ENCODE peak calls at places on chromosomes 6 and 20, in eight cellular contexts. Y is stimulated activated CD8-positive, alpha-beta memory T cell treated with anti-CD3 and anti-CD28 coated beads, Interleukin-7, amount 100 ng/mL, for 4 hours; Z is left ventricle myocardium inferior; I is foreskin fibroblast; X is CD4-positive, alpha-beta memory T cell; R is fibroblast of the aortic adventitia; N is COR-L47; B is Caki2. G is an unnamed sample.

GRCh38 chr6:158850807-158851115 is 31.6 kb upstream of the EZR start:
- DNase-seq in Y (no peak), Z (no peak), I (no peak), X (no peak), R (peak; percentile 22), N (no peak), B (no peak), G (no peak)

GRCh38 chr6:32148722-32149576 is 2.8 kb downstream of the PRRT1 start:
- DNase-seq in Y (peak; percentile 35), Z (no peak), I (no peak), X (peak; percentile 58), R (no peak), N (no peak), B (no peak), G (no peak)

GRCh38 chr6:112464901-112465661 is 118.0 kb downstream of the RFPL4B start:
- DNase-seq in Y (no peak), Z (no peak), I (no peak), X (no peak), R (peak; percentile 18), N (no peak), B (no peak), G (no peak)

GRCh38 chr6:38259736-38260135 is 380.0 kb downstream of the BTBD9 start:
- DNase-seq in Y (no peak), Z (no peak), I (peak; percentile 50), X (no peak), R (peak; percentile 57), N (no peak), B (no peak), G (no peak)

GRCh38 chr6:28770732-28771131 is 153.1 kb downstream of the TRIM27 start:
- DNase-seq in Y (no peak), Z (no peak), I (no peak), X (no peak), R (no peak), N (no peak), B (no peak), G (no peak)

GRCh38 chr6:112739766-112740165 is 392.6 kb downstream of the RFPL4B start:
- DNase-seq in Y (no peak), Z (no peak), I (no peak), X (no peak), R (no peak), N (no peak), B (no peak), G (no peak)

GRCh38 chr20:62010551-62011402 is 54.9 kb downstream of the TAF4 start:
- DNase-seq in Y (peak; percentile 44), Z (peak; percentile 46), I (peak; percentile 46), X (peak; percentile 68), R (peak; percentile 65), N (peak; percentile 55), B (peak; percentile 36), G (no peak)

GRCh38 chr6:43014434-43014909 is 423 bp downstream of the KLHDC3 start:
- DNase-seq in Y (no peak), Z (no peak), I (no peak), X (no peak), R (peak; percentile 65), N (no peak), B (peak; percentile 27), G (no peak)

GRCh38 chr20:49880724-49881445 is 34.4 kb downstream of the SPATA2 start:
- DNase-seq in Y (no peak), Z (no peak), I (no peak), X (no peak), R (no peak), N (no peak), B (no peak), G (no peak)

GRCh38 chr20:19885981-19886665 is 128.1 kb downstream of the RIN2 start:
- DNase-seq in Y (no peak), Z (peak; percentile 58), I (no peak), X (no peak), R (peak; percentile 50), N (no peak), B (peak; percentile 77), G (no peak)

GRCh38 chr6:157885876-157886275 is 62.8 kb downstream of the SNX9 start:
- DNase-seq in Y (no peak), Z (no peak), I (no peak), X (no peak), R (no peak), N (no peak), B (no peak), G (no peak)

GRCh38 chr6:31125162-31125561 is 4.9 kb upstream of the CDSN start:
- DNase-seq in Y (no peak), Z (peak; percentile 44), I (no peak), X (no peak), R (peak; percentile 56), N (peak; percentile 68), B (peak; percentile 61), G (peak; percentile 69)

GRCh38 chr6:113820751-113821150 is 36.4 kb upstream of the MARCKS start:
- DNase-seq in Y (no peak), Z (no peak), I (no peak), X (no peak), R (no peak), N (no peak), B (no peak), G (no peak)

GRCh38 chr6:142696689-142697088 is 248.3 kb downstream of the HIVEP2 start:
- DNase-seq in Y (no peak), Z (no peak), I (peak; percentile 12), X (no peak), R (no peak), N (no peak), B (no peak), G (peak; percentile 20)

GRCh38 chr6:51266569-51266968 is 447.9 kb downstream of the TFAP2B start:
- DNase-seq in Y (no peak), Z (no peak), I (no peak), X (no peak), R (no peak), N (no peak), B (no peak), G (no peak)